ENCODE peak calls at places on chromosomes 11 and 22, in seven cellular contexts. R, A, Y, O, S, L and U are unnamed samples.

GRCh38 chr11:112255075-112255739 is 5.5 kb downstream of the PLET1 start:
- DNase-seq in R (no peak), A (peak), Y (no peak), O (no peak), S (peak), L (peak), U (no peak)

GRCh38 chr11:69836401-69836800 is 17.2 kb upstream of the FGF3 start:
- DNase-seq in R (no peak), A (no peak), Y (no peak), O (no peak), S (no peak), L (no peak), U (no peak)

GRCh38 chr11:64809781-64810241 is 540 bp downstream of the MEN1 start:
- DNase-seq in R (peak), A (no peak), Y (peak), O (no peak), S (peak), L (peak), U (no peak)

GRCh38 chr11:64758330-64759079 is 1.3 kb downstream of the PYGM start:
- DNase-seq in R (peak), A (no peak), Y (no peak), O (no peak), S (no peak), L (no peak), U (no peak)

GRCh38 chr11:65419773-65420481 is 2.7 kb upstream of the NEAT1 start:
- DNase-seq in R (peak), A (peak), Y (peak), O (no peak), S (peak), L (peak), U (no peak)

GRCh38 chr11:70900540-70900939 is 351.8 kb downstream of the SHANK2 start:
- DNase-seq in R (no peak), A (no peak), Y (no peak), O (no peak), S (no peak), L (no peak), U (no peak)

GRCh38 chr11:44680982-44681597 is 45.7 kb upstream of the TSPAN18 start:
- DNase-seq in R (peak), A (no peak), Y (peak), O (no peak), S (peak), L (no peak), U (no peak)

GRCh38 chr11:64246874-64247728 is at the start of gene PPP1R14B:
- DNase-seq in R (peak), A (peak), Y (peak), O (no peak), S (peak), L (peak), U (peak)

GRCh38 chr22:41969110-41969646 is at the start of gene SEPTIN3:
- DNase-seq in R (no peak), A (no peak), Y (no peak), O (no peak), S (no peak), L (no peak), U (no peak)

GRCh38 chr11:85109141-85109540 is 518.0 kb downstream of the DLG2 start:
- DNase-seq in R (no peak), A (no peak), Y (no peak), O (no peak), S (no peak), L (no peak), U (no peak)

GRCh38 chr11:33413296-33413695 is 156.1 kb downstream of the HIPK3 start:
- DNase-seq in R (no peak), A (no peak), Y (no peak), O (no peak), S (no peak), L (no peak), U (no peak)

GRCh38 chr11:69812927-69813326 is 6.3 kb downstream of the FGF3 start:
- DNase-seq in R (no peak), A (no peak), Y (no peak), O (no peak), S (no peak), L (no peak), U (no peak)

GRCh38 chr11:119903389-119903788 is 174.4 kb upstream of the NECTIN1 start:
- DNase-seq in R (no peak), A (no peak), Y (no peak), O (no peak), S (no peak), L (no peak), U (no peak)

GRCh38 chr22:38201371-38201717 is 450 bp upstream of the MAFF start:
- DNase-seq in R (no peak), A (no peak), Y (no peak), O (no peak), S (no peak), L (no peak), U (no peak)

GRCh38 chr11:9656864-9657263 is 7.0 kb upstream of the SWAP70 start:
- DNase-seq in R (no peak), A (no peak), Y (no peak), O (no peak), S (no peak), L (peak), U (no peak)

GRCh38 chr11:64057890-64058289 is 22.2 kb downstream of the FLRT1 start:
- DNase-seq in R (no peak), A (no peak), Y (no peak), O (no peak), S (no peak), L (no peak), U (no peak)

GRCh38 chr22:39472570-39473556 is 16.1 kb downstream of the MGAT3 start:
- DNase-seq in R (peak), A (no peak), Y (peak), O (no peak), S (no peak), L (peak), U (no peak)

GRCh38 chr11:119618208-119618909 is 110.6 kb downstream of the NECTIN1 start:
- DNase-seq in R (peak), A (no peak), Y (peak), O (no peak), S (no peak), L (peak), U (peak)

GRCh38 chr11:116336540-116336939 is 436.2 kb downstream of the BUD13 start:
- DNase-seq in R (peak), A (no peak), Y (no peak), O (no peak), S (no peak), L (no peak), U (no peak)

GRCh38 chr11:82857145-82857544 is 43.1 kb downstream of the PRCP start:
- DNase-seq in R (no peak), A (no peak), Y (no peak), O (no peak), S (no peak), L (no peak), U (no peak)

GRCh38 chr11:130042093-130042591 is 27.6 kb upstream of the APLP2 start:
- DNase-seq in R (no peak), A (peak), Y (no peak), O (no peak), S (peak), L (peak), U (no peak)

GRCh38 chr11:2092956-2093412 is 46.2 kb downstream of the IGF2 start:
- DNase-seq in R (peak), A (peak), Y (no peak), O (no peak), S (peak), L (peak), U (no peak)
- H2AK5ac ChIP-seq in R (no peak), A (peak), Y (no peak), O (no peak), S (peak), L (no peak), U (peak)

DNA sequence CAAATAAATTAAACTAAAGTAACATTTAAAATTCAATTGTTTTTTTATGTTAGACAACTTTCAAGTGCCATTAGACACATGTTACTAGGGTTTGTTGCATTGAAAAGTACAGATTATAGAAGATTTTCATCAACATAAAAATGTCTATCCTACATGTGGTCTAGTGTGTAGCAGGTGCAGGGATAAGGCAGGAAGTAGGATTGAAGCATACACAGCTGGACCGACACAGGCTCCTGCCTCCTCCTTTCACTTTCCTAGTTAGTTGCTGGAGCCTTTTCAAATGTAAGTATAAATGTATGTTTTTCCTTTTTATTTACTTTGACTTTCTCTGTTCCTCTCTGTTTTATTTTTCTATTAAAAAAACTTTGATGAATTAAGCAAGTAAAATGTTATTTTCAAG is 246.9 kb upstream of the LUZP2 start:
- DNase-seq in R (no peak), A (no peak), Y (no peak), O (no peak), S (no peak), L (no peak), U (no peak)
- H2AK5ac ChIP-seq in R (no peak), A (no peak), Y (no peak), O (no peak), S (no peak), L (no peak), U (no peak)

GRCh38 chr11:128411149-128411548 is 176.2 kb downstream of the ETS1 start:
- DNase-seq in R (no peak), A (no peak), Y (no peak), O (no peak), S (no peak), L (no peak), U (no peak)
- H2AK5ac ChIP-seq in R (no peak), A (peak), Y (no peak), O (no peak), S (no peak), L (peak), U (no peak)

GRCh38 chr11:113305440-113306336 is 8.7 kb upstream of the TTC12 start:
- DNase-seq in R (peak), A (peak), Y (peak), O (peak), S (peak), L (peak), U (peak)
- H2AK5ac ChIP-seq in R (no peak), A (no peak), Y (no peak), O (no peak), S (no peak), L (no peak), U (no peak)

GRCh38 chr11:100556781-100557180 is 130.3 kb upstream of the ARHGAP42 start:
- DNase-seq in R (no peak), A (no peak), Y (no peak), O (no peak), S (peak), L (no peak), U (no peak)
- H2AK5ac ChIP-seq in R (no peak), A (no peak), Y (no peak), O (no peak), S (no peak), L (no peak), U (no peak)

GRCh38 chr11:78914503-78914902 is 339.8 kb upstream of the NARS2 start:
- DNase-seq in R (no peak), A (no peak), Y (no peak), O (no peak), S (no peak), L (no peak), U (no peak)

GRCh38 chr11:78910322-78910721 is 335.7 kb upstream of the NARS2 start:
- DNase-seq in R (no peak), A (no peak), Y (no peak), O (no peak), S (no peak), L (no peak), U (no peak)

GRCh38 chr11:78909386-78909785 is 334.7 kb upstream of the NARS2 start:
- DNase-seq in R (no peak), A (no peak), Y (no peak), O (no peak), S (no peak), L (peak), U (no peak)

GRCh38 chr11:78916759-78917158 is 342.1 kb upstream of the NARS2 start:
- DNase-seq in R (no peak), A (peak), Y (no peak), O (no peak), S (no peak), L (peak), U (no peak)

GRCh38 chr11:78912778-78913177 is 338.1 kb upstream of the NARS2 start:
- DNase-seq in R (no peak), A (no peak), Y (no peak), O (no peak), S (no peak), L (no peak), U (no peak)
- H2AK5ac ChIP-seq in R (no peak), A (no peak), Y (no peak), O (no peak), S (no peak), L (no peak), U (no peak)

GRCh38 chr11:16843307-16843706 is 104.9 kb downstream of the C11orf58 start:
- DNase-seq in R (no peak), A (no peak), Y (no peak), O (no peak), S (no peak), L (no peak), U (no peak)

GRCh38 chr11:16841984-16842383 is 103.5 kb downstream of the C11orf58 start:
- DNase-seq in R (no peak), A (no peak), Y (no peak), O (no peak), S (no peak), L (no peak), U (no peak)

GRCh38 chr11:16841481-16841880 is 103.0 kb downstream of the C11orf58 start:
- DNase-seq in R (no peak), A (no peak), Y (no peak), O (no peak), S (no peak), L (no peak), U (no peak)

GRCh38 chr11:16844268-16844667 is 105.8 kb downstream of the C11orf58 start:
- DNase-seq in R (no peak), A (no peak), Y (no peak), O (no peak), S (no peak), L (no peak), U (no peak)

GRCh38 chr11:16846305-16846704 is 107.9 kb downstream of the C11orf58 start:
- DNase-seq in R (no peak), A (no peak), Y (no peak), O (no peak), S (no peak), L (no peak), U (no peak)
- H2AK5ac ChIP-seq in R (no peak), A (no peak), Y (no peak), O (no peak), S (no peak), L (no peak), U (no peak)

GRCh38 chr11:30109774-30110173 is 92.9 kb upstream of the KCNA4 start:
- DNase-seq in R (no peak), A (no peak), Y (no peak), O (no peak), S (no peak), L (no peak), U (no peak)

GRCh38 chr11:30110691-30111090 is 93.9 kb upstream of the KCNA4 start:
- DNase-seq in R (no peak), A (no peak), Y (no peak), O (no peak), S (no peak), L (no peak), U (no peak)

GRCh38 chr11:30106222-30106621 is 89.4 kb upstream of the KCNA4 start:
- DNase-seq in R (no peak), A (no peak), Y (no peak), O (no peak), S (no peak), L (no peak), U (no peak)

GRCh38 chr11:30106782-30107181 is 90.0 kb upstream of the KCNA4 start:
- DNase-seq in R (no peak), A (no peak), Y (peak), O (no peak), S (no peak), L (no peak), U (no peak)

DNA sequence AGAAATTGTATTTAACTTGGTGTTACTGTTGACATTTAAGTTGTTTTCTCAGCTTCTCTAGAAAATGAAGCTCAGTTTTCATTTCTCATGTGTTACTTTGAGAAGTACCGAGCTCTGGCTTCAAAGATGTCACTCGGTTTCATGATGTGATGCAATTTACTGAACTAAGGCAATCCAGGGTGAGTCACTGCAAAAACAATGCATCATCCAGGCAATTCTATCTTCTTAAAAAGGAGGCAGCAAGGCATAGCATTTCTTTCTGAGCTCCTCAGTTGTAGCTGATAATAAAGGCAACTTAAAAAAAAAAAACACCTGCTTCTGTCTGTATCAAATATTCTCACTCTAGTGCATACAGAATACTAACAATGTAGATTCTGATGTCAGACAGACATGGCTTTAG is 91.1 kb upstream of the KCNA4 start:
- DNase-seq in R (no peak), A (peak), Y (peak), O (no peak), S (no peak), L (peak), U (no peak)
- H2AK5ac ChIP-seq in R (no peak), A (no peak), Y (no peak), O (no peak), S (no peak), L (no peak), U (no peak)